ENCODE peak calls at places on chromosomes 12 and 14, in nine cellular contexts. A is neural progenitor cell, C is astrocyte of the cerebellum, V is choroid plexus epithelial cell, T is stomach, Q is K562, Z is fibroblast of pulmonary artery, K is breast epithelium, N is upper lobe of right lung. J is an unnamed sample.

GRCh38 chr12:118850244-118850825 is 131.0 kb upstream of the SRRM4 start:
- DNase-seq in A (peak), C (no peak), V (no peak), T (no peak), Q (peak), Z (no peak), K (no peak), N (no peak), J (peak)

GRCh38 chr12:49901026-49901425 is 2.7 kb downstream of the FAIM2 start:
- DNase-seq in A (no peak), C (no peak), V (no peak), T (no peak), Q (no peak), Z (no peak), K (no peak), N (no peak), J (no peak)

GRCh38 chr14:78157855-78158436 is 12.2 kb upstream of the NRXN3 start:
- DNase-seq in A (peak), C (peak), V (peak), T (peak), Q (peak), Z (peak), K (no peak), N (peak), J (peak)

GRCh38 chr12:19191089-19191488 is 61.6 kb downstream of the PLEKHA5 start:
- DNase-seq in A (no peak), C (no peak), V (no peak), T (no peak), Q (no peak), Z (no peak), K (no peak), N (no peak), J (no peak)

GRCh38 chr12:41436076-41436475 is 248.0 kb downstream of the PDZRN4 start:
- DNase-seq in A (no peak), C (no peak), V (no peak), T (no peak), Q (no peak), Z (no peak), K (no peak), N (no peak), J (no peak)

GRCh38 chr12:40586823-40587222 is 105.4 kb upstream of the CNTN1 start:
- DNase-seq in A (no peak), C (no peak), V (no peak), T (no peak), Q (no peak), Z (no peak), K (no peak), N (no peak), J (no peak)

GRCh38 chr12:53999596-54000104 is 311 bp upstream of the HOXC9 start:
- DNase-seq in A (no peak), C (no peak), V (no peak), T (no peak), Q (peak), Z (peak), K (peak), N (peak), J (peak)

GRCh38 chr14:84655014-84655413 is 874.9 kb upstream of the FLRT2 start:
- DNase-seq in A (no peak), C (no peak), V (no peak), T (no peak), Q (no peak), Z (no peak), K (no peak), N (no peak), J (no peak)

GRCh38 chr12:29256598-29256997 is 107.5 kb downstream of the FAR2 start:
- DNase-seq in A (no peak), C (no peak), V (no peak), T (no peak), Q (no peak), Z (no peak), K (no peak), N (no peak), J (no peak)

GRCh38 chr14:101060171-101060601 is 156.7 kb upstream of the RTL1 start:
- DNase-seq in A (no peak), C (no peak), V (no peak), T (no peak), Q (no peak), Z (no peak), K (no peak), N (peak), J (no peak)

DNA sequence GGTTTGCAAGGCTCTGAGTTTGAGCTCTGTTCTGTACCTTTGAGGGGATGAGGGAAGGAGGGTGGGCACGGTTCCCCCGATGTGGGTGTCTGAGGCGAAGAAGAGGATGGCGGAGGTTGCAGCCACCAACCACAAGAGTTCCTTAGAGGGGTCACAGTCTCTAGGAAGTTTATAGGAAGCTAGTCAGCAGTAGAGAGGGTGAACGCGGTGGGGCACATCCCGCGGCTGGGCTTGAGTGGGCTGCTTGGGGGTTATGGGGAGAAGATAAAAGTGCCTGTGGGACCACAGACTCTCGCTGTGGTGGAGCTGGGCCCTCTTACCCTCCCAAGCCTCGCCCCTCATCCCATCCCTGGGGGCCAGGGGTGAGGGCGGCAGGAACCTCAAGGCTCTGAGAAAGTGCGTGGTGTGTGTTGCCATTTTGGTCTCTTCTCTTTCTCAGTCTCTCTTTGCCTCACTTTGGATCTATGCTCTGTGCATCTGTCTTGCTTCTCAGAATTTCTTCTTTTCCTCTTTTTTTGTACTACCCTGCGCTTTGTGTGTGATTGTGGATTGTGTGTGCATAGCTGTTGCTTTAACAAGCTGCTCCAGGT is 2.7 kb downstream of the CD4 start:
- DNase-seq in A (no peak), C (no peak), V (no peak), T (no peak), Q (no peak), Z (no peak), K (no peak), N (no peak), J (no peak)
- H3K4me3 ChIP-seq in A (no peak), C (no peak), V (no peak), T (peak), Q (no peak), Z (no peak), K (no peak), N (peak), J (no peak)

GRCh38 chr14:92632546-92633273 is 115.7 kb downstream of the LGMN start:
- DNase-seq in A (no peak), C (no peak), V (no peak), T (no peak), Q (no peak), Z (no peak), K (no peak), N (no peak), J (no peak)
- TF ChIP-seq CTCF in A (no peak), C (no peak), V (no peak), T (no peak), Q (no peak), Z (no peak), K (no peak), N (no peak), J (no peak)

GRCh38 chr14:72892879-72893635 is 844 bp downstream of the DPF3 start:
- DNase-seq in A (peak), C (no peak), V (peak), T (no peak), Q (peak), Z (no peak), K (no peak), N (peak), J (peak)

GRCh38 chr14:72889366-72889765 is 4.5 kb downstream of the DPF3 start:
- DNase-seq in A (peak), C (no peak), V (no peak), T (no peak), Q (no peak), Z (no peak), K (no peak), N (no peak), J (no peak)

GRCh38 chr14:72892103-72892878 is 1.6 kb downstream of the DPF3 start:
- DNase-seq in A (peak), C (no peak), V (peak), T (no peak), Q (no peak), Z (peak), K (no peak), N (no peak), J (peak)

GRCh38 chr14:72893636-72894322 is at the start of gene DPF3:
- DNase-seq in A (peak), C (peak), V (peak), T (peak), Q (peak), Z (peak), K (peak), N (peak), J (peak)

DNA sequence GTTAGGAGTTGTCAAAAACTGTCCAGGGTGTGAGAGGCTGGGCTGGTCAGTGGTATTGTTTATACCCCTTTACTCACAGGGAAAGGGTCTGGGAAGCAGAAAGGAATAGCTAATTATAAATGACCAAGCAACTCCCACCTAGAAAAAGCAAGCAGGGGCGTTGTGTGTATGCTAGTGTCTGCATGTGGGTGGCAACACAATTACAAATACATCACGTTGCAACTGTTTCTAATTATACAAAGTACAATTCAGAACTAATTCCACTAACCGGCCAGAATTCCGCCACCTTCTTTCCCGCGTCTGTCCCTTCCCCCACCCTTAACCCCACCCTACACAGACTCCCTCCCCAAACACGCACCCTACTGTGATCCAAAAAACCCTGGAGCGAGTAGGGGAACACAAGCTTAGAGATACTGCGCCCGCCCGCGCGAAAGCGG is 2.2 kb downstream of the DPF3 start:
- DNase-seq in A (no peak), C (no peak), V (no peak), T (no peak), Q (no peak), Z (no peak), K (no peak), N (no peak), J (no peak)
- H3K4me3 ChIP-seq in A (peak), C (peak), V (peak), T (peak), Q (no peak), Z (peak), K (peak), N (peak), J (peak)

GRCh38 chr12:17278946-17279345 is 673.0 kb upstream of the LMO3 start:
- DNase-seq in A (no peak), C (no peak), V (peak), T (no peak), Q (no peak), Z (no peak), K (no peak), N (no peak), J (peak)
- TF ChIP-seq CTCF in A (peak), C (peak), V (peak), T (no peak), Q (no peak), Z (no peak), K (no peak), N (peak), J (peak)

DNA sequence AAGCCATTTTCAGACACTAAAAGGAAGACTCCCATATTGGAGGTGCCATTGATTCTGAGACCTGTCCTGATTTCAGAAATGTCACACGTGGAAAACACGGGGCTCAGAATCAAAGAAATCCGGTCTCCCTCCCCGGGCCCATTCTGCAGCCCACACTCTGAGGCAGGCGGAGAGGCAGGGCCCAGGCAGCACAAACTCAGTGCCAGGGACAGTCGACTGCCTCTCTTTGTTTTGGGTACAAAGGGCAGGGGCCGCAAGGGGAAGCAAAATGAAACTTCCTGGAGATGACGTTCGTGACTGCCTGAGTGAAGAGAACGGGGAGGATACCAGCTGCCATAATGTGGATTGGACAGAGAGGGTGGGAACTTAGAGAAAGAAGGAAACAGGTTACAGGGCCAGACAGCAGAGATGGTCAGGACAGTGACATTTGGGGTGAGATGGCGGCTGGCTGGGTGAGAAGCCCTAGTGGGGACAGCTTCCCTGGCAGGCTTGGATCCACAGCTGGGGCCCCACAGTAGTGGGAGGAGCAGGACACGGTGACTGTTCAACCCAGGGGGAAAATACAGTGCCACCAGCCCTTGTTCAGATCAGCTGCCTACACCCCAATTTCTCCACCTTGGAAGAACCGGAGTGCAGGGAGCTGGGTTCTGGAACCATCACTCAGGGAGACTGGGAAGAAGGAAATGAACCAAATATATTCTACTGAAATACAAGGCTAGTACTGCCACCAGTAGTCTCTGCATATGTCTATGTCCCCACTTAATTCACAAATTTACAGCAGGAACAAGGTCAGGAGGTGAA is 8.1 kb downstream of the GAPDH start:
- DNase-seq in A (no peak), C (no peak), V (no peak), T (no peak), Q (no peak), Z (no peak), K (no peak), N (no peak), J (no peak)
- H3K4me3 ChIP-seq in A (no peak), C (no peak), V (no peak), T (no peak), Q (no peak), Z (no peak), K (no peak), N (no peak), J (no peak)

GRCh38 chr12:89355243-89356068 is 3.2 kb upstream of the DUSP6 start:
- DNase-seq in A (peak), C (no peak), V (peak), T (no peak), Q (no peak), Z (no peak), K (no peak), N (no peak), J (no peak)
- TF ChIP-seq CTCF in A (peak), C (peak), V (peak), T (peak), Q (no peak), Z (no peak), K (peak), N (no peak), J (peak)

GRCh38 chr12:100170313-100170858 is 27.7 kb upstream of the BLTP3B start:
- DNase-seq in A (no peak), C (no peak), V (no peak), T (no peak), Q (no peak), Z (no peak), K (no peak), N (no peak), J (no peak)
- H3K4me3 ChIP-seq in A (no peak), C (no peak), V (no peak), T (no peak), Q (no peak), Z (no peak), K (no peak), N (no peak), J (no peak)

J was measured in epithelial cell of esophagus.